ENCODE peak calls at places on chromosome 9, in eight cellular contexts. E is CD4-positive, CD25-positive, alpha-beta regulatory T cell; L is tibial artery; A is CD8-positive, alpha-beta memory T cell; Z is H4; S is stimulated activated naive CD4-positive, alpha-beta T cell; D is NCI-H2171 treated with DMSO at 0.1 percent for 48 hours; B is lower lobe of right lung. Q is an unnamed sample.

GRCh38 chr9:34310205-34310604 is 18.9 kb downstream of the KIF24 start:
- DNase-seq in Z (peak; percentile 33), A (no peak), D (peak; percentile 82), L (no peak), S (no peak), B (no peak), E (no peak), Q (peak; percentile 17)

GRCh38 chr9:124259273-124260078 is 1.7 kb downstream of the NEK6 start:
- DNase-seq in A (peak; percentile 11), E (no peak), Z (peak; percentile 85), S (no peak), D (no peak), L (peak; percentile 86), B (peak; percentile 76), Q (no peak)

GRCh38 chr9:98442114-98442513 is 186.7 kb upstream of the TBC1D2 start:
- DNase-seq in S (no peak), D (no peak), Z (no peak), B (no peak), E (no peak), A (no peak), L (no peak), Q (no peak)

GRCh38 chr9:78806492-78807160 is 509.7 kb downstream of the PSAT1 start:
- DNase-seq in Z (no peak), E (no peak), A (no peak), L (no peak), B (no peak), S (no peak), D (no peak), Q (no peak)

GRCh38 chr9:98128316-98128715 is 9.3 kb upstream of the TRIM14 start:
- DNase-seq in A (no peak), Z (no peak), B (no peak), D (no peak), L (no peak), S (no peak), E (no peak), Q (no peak)

GRCh38 chr9:133850937-133851336 is 112.8 kb upstream of the SARDH start:
- DNase-seq in A (no peak), L (no peak), E (no peak), S (no peak), Z (no peak), B (no peak), D (no peak), Q (no peak)

GRCh38 chr9:68672215-68672614 is 32.8 kb upstream of the PIP5K1B start:
- DNase-seq in L (no peak), B (no peak), A (no peak), Z (no peak), E (no peak), D (no peak), S (no peak), Q (no peak)

GRCh38 chr9:77827104-77827784 is 179.1 kb upstream of the GNA14 start:
- DNase-seq in S (no peak), A (no peak), L (no peak), D (no peak), E (no peak), Z (no peak), B (no peak), Q (no peak)

GRCh38 chr9:126154869-126155268 is 171.8 kb upstream of the MVB12B start:
- DNase-seq in L (no peak), A (no peak), E (no peak), S (no peak), B (no peak), D (no peak), Z (no peak), Q (no peak)

GRCh38 chr9:107447834-107448233 is 41.7 kb downstream of the KLF4 start:
- DNase-seq in E (no peak), L (no peak), Z (no peak), A (no peak), S (no peak), B (no peak), D (no peak), Q (no peak)